ENCODE peak calls at places on chromosome 2, in five cellular contexts. S, R, Q, E and O are unnamed samples.

GRCh38 chr2:38539086-38539485 is 63.6 kb downstream of the HNRNPLL start:
- DNase-seq in S (no peak), R (no peak), Q (peak), E (no peak), O (no peak)

GRCh38 chr2:21690005-21690404 is 566.2 kb downstream of the TDRD15 start:
- DNase-seq in S (no peak), R (no peak), Q (no peak), E (no peak), O (no peak)

GRCh38 chr2:232479341-232480200 is 8.1 kb downstream of the ECEL1 start:
- DNase-seq in S (no peak), R (no peak), Q (no peak), E (no peak), O (no peak)

GRCh38 chr2:43762286-43762685 is 11.6 kb upstream of the DYNC2LI1 start:
- DNase-seq in S (no peak), R (no peak), Q (no peak), E (no peak), O (no peak)

GRCh38 chr2:10426726-10427567 is 21.2 kb downstream of the ODC1 start:
- DNase-seq in S (no peak), R (no peak), Q (no peak), E (no peak), O (no peak)

GRCh38 chr2:186695081-186695756 is 1.4 kb downstream of the FAM171B start:
- DNase-seq in S (no peak), R (peak), Q (no peak), E (no peak), O (no peak)

GRCh38 chr2:94994914-94995236 is 30.6 kb upstream of the MAL start:
- DNase-seq in S (no peak), R (no peak), Q (no peak), E (no peak), O (no peak)

GRCh38 chr2:46913471-46914381 is 1.9 kb downstream of the MCFD2 start:
- DNase-seq in S (no peak), R (peak), Q (peak), E (no peak), O (no peak)

GRCh38 chr2:8003462-8004075 is 678.3 kb upstream of the ID2 start:
- DNase-seq in S (no peak), R (peak), Q (no peak), E (peak), O (no peak)

GRCh38 chr2:141105763-141106162 is 1025.1 kb downstream of the LRP1B start:
- DNase-seq in S (no peak), R (no peak), Q (peak), E (no peak), O (no peak)

GRCh38 chr2:233422050-233422639 is 67.9 kb downstream of the DGKD start:
- DNase-seq in S (no peak), R (no peak), Q (no peak), E (no peak), O (peak)

GRCh38 chr2:111990856-111991255 is 64.2 kb upstream of the TMEM87B start:
- DNase-seq in S (no peak), R (no peak), Q (no peak), E (no peak), O (no peak)

GRCh38 chr2:127176371-127177311 is 43.5 kb downstream of the CYP27C1 start:
- DNase-seq in S (no peak), R (peak), Q (no peak), E (no peak), O (no peak)

GRCh38 chr2:175366814-175367213 is 185.3 kb upstream of the ATP5MC3 start:
- DNase-seq in S (peak), R (peak), Q (peak), E (peak), O (peak)

GRCh38 chr2:74100254-74101216 is 47.2 kb downstream of the BOLA3 start:
- DNase-seq in S (no peak), R (no peak), Q (peak), E (no peak), O (no peak)

GRCh38 chr2:175008009-175008408 is 2.8 kb upstream of the CHN1 start:
- DNase-seq in S (no peak), R (no peak), Q (no peak), E (no peak), O (no peak)

GRCh38 chr2:25521665-25522387 is 151.6 kb downstream of the DTNB start:
- DNase-seq in S (peak), R (peak), Q (no peak), E (peak), O (no peak)

DNA sequence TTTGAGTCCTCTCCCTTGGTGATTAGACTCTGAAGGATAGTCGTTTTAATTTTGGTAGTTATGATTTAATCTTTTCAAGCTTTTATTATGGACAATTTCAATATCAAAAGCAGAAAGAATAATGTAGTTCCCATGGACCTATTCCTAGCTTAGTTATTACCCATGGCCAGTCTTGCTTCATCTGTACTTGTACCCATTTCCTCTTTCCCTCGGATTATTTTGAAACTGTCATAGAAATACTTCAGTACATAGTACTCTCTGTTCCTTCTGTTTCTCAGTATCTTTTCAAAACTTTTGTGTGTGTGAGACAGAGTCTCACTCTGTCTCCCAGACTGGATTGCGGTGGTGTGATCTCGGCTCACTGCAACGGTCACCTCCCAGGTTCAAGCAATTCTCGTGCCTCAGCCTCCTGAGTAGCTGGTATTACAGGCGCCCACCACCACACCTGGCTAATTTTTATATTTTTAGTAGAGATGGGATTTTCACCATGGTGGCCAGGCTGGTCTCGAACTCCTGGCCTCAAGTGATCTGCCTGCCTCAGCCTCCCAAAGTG is 238.7 kb downstream of the PRKCE start:
- DNase-seq in S (no peak), R (no peak), Q (no peak), E (no peak), O (no peak)
- H2BK12ac ChIP-seq in S (no peak), R (no peak), Q (no peak), E (no peak), O (no peak)

DNA sequence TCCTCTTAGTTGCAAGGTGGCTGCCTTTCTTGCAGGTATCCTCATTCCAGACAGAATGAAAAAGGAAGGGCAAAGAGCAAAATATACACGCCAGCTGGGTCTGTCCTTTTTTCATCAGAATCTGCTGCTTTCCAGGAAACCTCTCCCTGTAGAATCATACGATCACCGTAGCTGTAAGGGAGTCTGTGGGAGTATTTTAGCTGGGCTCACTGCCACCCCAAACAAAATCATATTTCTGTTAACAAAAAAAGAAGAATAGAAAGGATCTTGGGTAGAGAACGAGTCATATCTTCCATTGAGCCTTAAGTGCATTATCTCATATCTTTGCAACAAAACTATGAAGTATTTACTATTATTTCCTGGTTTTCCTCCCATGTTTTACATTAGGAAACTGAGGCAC is 15.0 kb upstream of the TANC1 start:
- DNase-seq in S (no peak), R (no peak), Q (no peak), E (no peak), O (no peak)
- H2BK12ac ChIP-seq in S (no peak), R (no peak), Q (no peak), E (no peak), O (no peak)

GRCh38 chr2:210713122-210713521 is 156.7 kb downstream of the CPS1 start:
- DNase-seq in S (no peak), R (no peak), Q (peak), E (no peak), O (no peak)

DNA sequence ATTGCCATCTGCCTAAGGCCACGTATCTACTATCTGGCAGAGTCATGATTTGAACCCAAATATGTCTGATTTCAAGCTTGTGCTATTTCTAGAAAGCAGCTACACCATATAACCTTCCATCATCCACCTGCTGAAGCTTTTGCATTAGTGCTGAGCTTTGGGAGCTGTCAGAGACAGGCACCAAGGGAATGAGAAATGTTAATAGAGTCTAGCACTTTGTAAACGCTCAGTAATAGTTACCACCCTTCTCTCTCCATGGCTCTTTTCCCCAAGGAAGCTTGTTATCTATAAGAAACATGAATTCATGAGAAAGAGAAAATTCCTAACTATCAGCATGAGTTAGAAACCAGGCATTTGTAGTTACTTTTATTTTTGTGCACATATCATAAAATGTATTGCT is 151.5 kb downstream of the CPS1 start:
- DNase-seq in S (no peak), R (no peak), Q (no peak), E (no peak), O (no peak)
- H2BK12ac ChIP-seq in S (no peak), R (no peak), Q (no peak), E (no peak), O (no peak)

GRCh38 chr2:109032229-109032800 is 43.3 kb upstream of the EDAR start:
- DNase-seq in S (no peak), R (no peak), Q (no peak), E (no peak), O (no peak)
- H2BK12ac ChIP-seq in S (no peak), R (no peak), Q (no peak), E (no peak), O (no peak)